ENCODE peak calls at places on chromosomes 2 and 18, in four cellular contexts. One of them, this sample, is unnamed.

GRCh38 chr2:175976758-175977157 is 25.3 kb downstream of the LNPK start:
- DNase-seq in GM12878: no peak
- DNase-seq in HepG2: peak; percentile 10
- DNase-seq in K562: no peak
- DNase-seq in this sample: no peak

GRCh38 chr18:14912967-14913366 is 165.0 kb downstream of the ANKRD30B start:
- DNase-seq in GM12878: no peak
- DNase-seq in HepG2: no peak
- DNase-seq in K562: no peak
- DNase-seq in this sample: no peak

GRCh38 chr2:55090702-55091101 is 40.5 kb upstream of the RTN4 start:
- DNase-seq in GM12878: no peak
- DNase-seq in HepG2: no peak
- DNase-seq in K562: peak; percentile 58
- DNase-seq in this sample: no peak

GRCh38 chr18:48827321-48828200 is 123.2 kb downstream of the SMAD7 start:
- DNase-seq in GM12878: no peak
- DNase-seq in HepG2: no peak
- DNase-seq in K562: peak; percentile 44
- DNase-seq in this sample: peak; percentile 46

GRCh38 chr2:168169097-168169745 is 78.2 kb downstream of the STK39 start:
- DNase-seq in GM12878: no peak
- DNase-seq in HepG2: no peak
- DNase-seq in K562: no peak
- DNase-seq in this sample: no peak

GRCh38 chr2:196979976-196980375 is 53.5 kb upstream of the PGAP1 start:
- DNase-seq in GM12878: no peak
- DNase-seq in HepG2: no peak
- DNase-seq in K562: no peak
- DNase-seq in this sample: no peak

GRCh38 chr2:226665306-226665831 is 134.3 kb downstream of the IRS1 start:
- DNase-seq in GM12878: no peak
- DNase-seq in HepG2: no peak
- DNase-seq in K562: no peak
- DNase-seq in this sample: no peak

GRCh38 chr2:195820373-195820772 is 163.3 kb downstream of the SLC39A10 start:
- DNase-seq in GM12878: no peak
- DNase-seq in HepG2: no peak
- DNase-seq in K562: no peak
- DNase-seq in this sample: no peak

GRCh38 chr2:213229814-213230213 is 54.5 kb upstream of the SPAG16 start:
- DNase-seq in GM12878: no peak
- DNase-seq in HepG2: peak; percentile 42
- DNase-seq in K562: no peak
- DNase-seq in this sample: no peak

GRCh38 chr2:31945572-31945935 is 65.3 kb downstream of the MEMO1 start:
- DNase-seq in GM12878: no peak
- DNase-seq in HepG2: no peak
- DNase-seq in K562: peak; percentile 76
- DNase-seq in this sample: no peak

GRCh38 chr2:6826081-6826913 is 39.4 kb downstream of the CMPK2 start:
- DNase-seq in GM12878: peak; percentile 58
- DNase-seq in HepG2: peak; percentile 32
- DNase-seq in K562: peak; percentile 88
- DNase-seq in this sample: peak; percentile 15

GRCh38 chr18:67232406-67232805 is 284.1 kb downstream of the DSEL start:
- DNase-seq in GM12878: no peak
- DNase-seq in HepG2: no peak
- DNase-seq in K562: no peak
- DNase-seq in this sample: no peak

GRCh38 chr18:24277516-24277915 is 120.1 kb downstream of the OSBPL1A start:
- DNase-seq in GM12878: no peak
- DNase-seq in HepG2: no peak
- DNase-seq in K562: no peak
- DNase-seq in this sample: no peak

GRCh38 chr2:74849228-74849892 is 15.4 kb downstream of the HK2 start:
- DNase-seq in GM12878: peak; percentile 62
- DNase-seq in HepG2: no peak
- DNase-seq in K562: no peak
- DNase-seq in this sample: no peak

GRCh38 chr2:111219285-111219684 is 98.6 kb downstream of the BCL2L11 start:
- DNase-seq in GM12878: peak; percentile 98
- DNase-seq in HepG2: no peak
- DNase-seq in K562: no peak
- DNase-seq in this sample: no peak

GRCh38 chr2:171330155-171330956 is 103.4 kb downstream of the METTL8 start:
- DNase-seq in GM12878: no peak
- DNase-seq in HepG2: no peak
- DNase-seq in K562: no peak
- DNase-seq in this sample: no peak
- TF ChIP-seq FOXK2 in GM12878: no peak
- TF ChIP-seq FOXK2 in HepG2: no peak
- TF ChIP-seq FOXK2 in K562: no peak
- TF ChIP-seq FOXK2 in this sample: no peak

DNA sequence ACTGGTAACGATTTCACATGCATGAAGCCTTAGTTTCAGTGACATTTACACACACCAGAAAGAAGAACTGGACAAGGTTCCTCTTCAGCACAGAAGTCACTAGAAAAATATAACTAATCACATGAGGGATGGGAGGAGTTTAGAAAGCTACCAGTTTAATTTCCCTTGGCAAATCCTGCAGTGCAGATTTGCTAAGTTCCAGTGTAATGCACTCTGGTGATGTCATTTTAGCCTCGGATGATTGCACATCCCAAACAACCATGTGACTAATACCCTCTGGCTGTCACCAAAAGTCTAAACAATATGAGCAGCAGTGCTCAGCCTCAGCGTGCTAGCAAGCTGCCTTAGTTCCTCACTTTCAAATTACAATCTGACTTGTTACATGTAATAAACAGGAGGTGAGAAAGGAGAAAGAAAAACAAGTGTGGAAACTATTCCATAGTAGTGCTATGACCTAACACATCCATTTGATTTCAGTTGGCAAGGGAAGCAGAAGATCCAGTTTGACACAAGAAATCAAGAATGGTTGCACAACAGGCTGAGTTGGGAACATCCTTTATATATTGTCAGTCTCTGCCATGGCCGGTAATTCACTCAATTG is 35.3 kb upstream of the PPP1CB start:
- DNase-seq in GM12878: peak; percentile 9
- DNase-seq in HepG2: peak; percentile 47
- DNase-seq in K562: peak; percentile 51
- DNase-seq in this sample: peak; percentile 46
- TF ChIP-seq TARDBP in GM12878: no peak
- TF ChIP-seq TARDBP in HepG2: no peak
- TF ChIP-seq TARDBP in K562: no peak
- TF ChIP-seq TARDBP in this sample: no peak

DNA sequence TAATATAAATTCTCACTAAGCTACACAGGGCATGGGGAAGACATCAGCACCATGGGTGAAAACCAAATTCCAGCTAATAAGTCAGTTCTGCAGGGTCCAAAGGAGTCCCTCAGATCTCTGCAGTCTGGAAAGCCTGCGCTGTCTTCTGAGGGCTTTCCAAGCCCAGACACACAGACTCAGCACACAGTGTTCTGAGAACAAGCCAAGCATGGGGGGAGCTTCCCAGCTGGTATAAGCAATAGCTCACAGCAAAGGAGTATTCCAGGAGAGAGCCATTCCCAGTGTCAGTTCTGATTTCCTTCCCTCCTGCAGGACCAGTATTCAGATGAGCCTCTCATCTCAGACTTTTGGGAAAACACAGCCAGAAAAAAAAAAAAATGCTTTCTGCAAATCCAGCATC is 370.8 kb downstream of the TNS1 start:
- DNase-seq in GM12878: no peak
- DNase-seq in HepG2: no peak
- DNase-seq in K562: no peak
- DNase-seq in this sample: no peak
- TF ChIP-seq FOXK2 in GM12878: no peak
- TF ChIP-seq FOXK2 in HepG2: no peak
- TF ChIP-seq FOXK2 in K562: no peak
- TF ChIP-seq FOXK2 in this sample: no peak

DNA sequence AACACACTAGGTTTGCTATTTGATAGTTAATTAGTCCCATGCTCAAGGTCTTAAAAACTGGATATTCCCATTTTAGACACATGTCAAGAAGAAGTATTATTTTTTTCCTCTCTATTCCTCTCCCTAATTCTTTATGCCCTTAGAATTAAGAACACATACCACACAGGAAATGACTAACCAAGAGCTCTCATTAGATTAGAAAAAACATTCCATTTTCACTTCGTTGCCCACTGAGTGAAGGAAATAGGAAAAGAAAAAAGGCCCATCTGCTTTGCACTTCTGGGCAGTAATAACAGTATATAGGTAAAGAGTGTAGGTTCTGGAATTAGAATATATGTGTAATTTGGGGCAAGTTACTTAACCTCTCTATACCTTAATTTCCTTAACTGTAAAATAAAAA is 26.9 kb downstream of the ACADL start:
- DNase-seq in GM12878: no peak
- DNase-seq in HepG2: no peak
- DNase-seq in K562: no peak
- DNase-seq in this sample: no peak
- TF ChIP-seq TARDBP in GM12878: no peak
- TF ChIP-seq TARDBP in HepG2: no peak
- TF ChIP-seq TARDBP in K562: no peak
- TF ChIP-seq TARDBP in this sample: no peak

DNA sequence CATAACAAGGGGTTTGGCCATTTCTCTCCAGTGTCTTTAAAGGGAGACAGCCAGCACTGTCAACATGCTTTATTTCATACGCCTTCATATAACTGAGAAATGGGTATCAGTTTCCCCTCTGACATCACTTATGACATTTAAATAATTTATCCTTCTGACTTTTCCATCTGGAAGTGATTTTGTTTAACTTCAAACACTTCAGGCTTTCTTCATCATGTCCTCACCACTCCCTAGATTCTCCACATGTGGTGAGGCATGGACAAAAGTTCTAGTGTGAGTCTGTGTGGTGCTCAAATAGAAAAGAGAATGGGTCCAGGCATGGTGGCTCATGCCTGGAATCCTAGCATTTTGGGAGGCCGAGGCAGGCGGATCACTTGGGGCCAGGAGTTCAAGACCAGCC is 158.6 kb downstream of the TXNL1 start:
- DNase-seq in GM12878: no peak
- DNase-seq in HepG2: no peak
- DNase-seq in K562: no peak
- DNase-seq in this sample: no peak
- TF ChIP-seq FOXK2 in GM12878: no peak
- TF ChIP-seq FOXK2 in HepG2: no peak
- TF ChIP-seq FOXK2 in K562: no peak
- TF ChIP-seq FOXK2 in this sample: no peak

GRCh38 chr18:36047521-36047920 is 19.8 kb downstream of the RPRD1A start:
- DNase-seq in GM12878: no peak
- DNase-seq in HepG2: no peak
- DNase-seq in K562: no peak
- DNase-seq in this sample: no peak
- TF ChIP-seq TARDBP in GM12878: no peak
- TF ChIP-seq TARDBP in HepG2: no peak
- TF ChIP-seq TARDBP in K562: no peak
- TF ChIP-seq TARDBP in this sample: no peak

GRCh38 chr2:99637157-99637697 is 147.4 kb upstream of the REV1 start:
- DNase-seq in GM12878: no peak
- DNase-seq in HepG2: no peak
- DNase-seq in K562: no peak
- DNase-seq in this sample: no peak
- TF ChIP-seq FOXK2 in GM12878: no peak
- TF ChIP-seq FOXK2 in HepG2: no peak
- TF ChIP-seq FOXK2 in K562: no peak
- TF ChIP-seq FOXK2 in this sample: no peak

DNA sequence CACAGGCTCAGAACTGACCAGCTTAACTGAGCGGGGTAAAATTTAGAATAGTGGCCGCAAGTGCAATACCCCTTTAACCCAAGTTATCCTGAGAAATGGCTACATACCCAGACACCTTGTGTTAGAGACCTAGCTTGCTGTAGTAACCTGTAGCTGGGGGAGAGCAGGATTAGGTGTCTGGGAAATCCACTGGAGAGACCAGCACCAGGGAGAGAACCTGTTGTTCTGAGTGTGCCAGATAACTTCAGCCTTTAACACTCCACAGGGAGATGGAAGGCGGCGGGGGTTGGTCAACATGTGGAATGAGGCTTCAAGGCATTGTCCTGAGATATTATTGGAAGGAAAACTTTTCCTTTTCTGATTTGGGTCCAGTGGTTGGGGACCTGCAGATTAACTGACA is 356.0 kb downstream of the PTPRM start:
- DNase-seq in GM12878: no peak
- DNase-seq in HepG2: no peak
- DNase-seq in K562: no peak
- DNase-seq in this sample: no peak
- TF ChIP-seq TARDBP in GM12878: no peak
- TF ChIP-seq TARDBP in HepG2: no peak
- TF ChIP-seq TARDBP in K562: no peak
- TF ChIP-seq TARDBP in this sample: no peak

This sample was measured in HEK293T.